ENCODE peak calls at places on chromosomes 13 and 19, in four cellular contexts. One of them, this sample, is unnamed.

GRCh38 chr19:17652627-17653026 is 35.5 kb downstream of the UNC13A start:
- DNase-seq in H1: no peak
- DNase-seq in H9: no peak
- DNase-seq in IMR-90: no peak
- DNase-seq in this sample: no peak

GRCh38 chr13:27171830-27172494 is 351 bp upstream of the USP12 start:
- DNase-seq in H1: peak
- DNase-seq in IMR-90: peak
- DNase-seq in H9: peak
- DNase-seq in this sample: peak

GRCh38 chr19:44890366-44891015 is 563 bp upstream of the TOMM40 start:
- DNase-seq in H1: peak
- DNase-seq in H9: peak
- DNase-seq in IMR-90: peak
- DNase-seq in this sample: peak

GRCh38 chr19:11033763-11034162 is 55.5 kb upstream of the LDLR start:
- DNase-seq in H9: no peak
- DNase-seq in IMR-90: no peak
- DNase-seq in H1: no peak
- DNase-seq in this sample: no peak

GRCh38 chr13:90197722-90198121 is 1149.8 kb upstream of the MIR17HG start:
- DNase-seq in H1: no peak
- DNase-seq in H9: no peak
- DNase-seq in IMR-90: no peak
- DNase-seq in this sample: no peak

GRCh38 chr19:43780706-43781525 is at the start of gene KCNN4:
- DNase-seq in H1: no peak
- DNase-seq in IMR-90: peak
- DNase-seq in H9: no peak
- DNase-seq in this sample: no peak

GRCh38 chr13:90622547-90622946 is 724.9 kb upstream of the MIR17HG start:
- DNase-seq in H9: no peak
- DNase-seq in H1: no peak
- DNase-seq in IMR-90: no peak
- DNase-seq in this sample: no peak

GRCh38 chr19:47226426-47227346 is 4.3 kb downstream of the BBC3 start:
- DNase-seq in IMR-90: peak
- DNase-seq in H1: peak
- DNase-seq in H9: peak
- DNase-seq in this sample: peak

GRCh38 chr13:35213911-35214310 is 262.6 kb downstream of the MAB21L1 start:
- DNase-seq in H9: no peak
- DNase-seq in H1: no peak
- DNase-seq in IMR-90: no peak
- DNase-seq in this sample: no peak

GRCh38 chr13:108734676-108735075 is 105.3 kb downstream of the MYO16 start:
- DNase-seq in IMR-90: no peak
- DNase-seq in H9: peak
- DNase-seq in H1: peak
- DNase-seq in this sample: peak

GRCh38 chr13:113460599-113460998 is 7.3 kb upstream of the ADPRHL1 start:
- DNase-seq in IMR-90: no peak
- DNase-seq in H9: no peak
- DNase-seq in H1: no peak
- DNase-seq in this sample: no peak

GRCh38 chr19:5480427-5480836 is 25.2 kb downstream of the ZNRF4 start:
- DNase-seq in IMR-90: no peak
- DNase-seq in H9: peak
- DNase-seq in H1: peak
- DNase-seq in this sample: peak

GRCh38 chr19:44845286-44845611 is 848 bp upstream of the NECTIN2 start:
- DNase-seq in IMR-90: no peak
- DNase-seq in H9: no peak
- DNase-seq in H1: peak
- DNase-seq in this sample: no peak

GRCh38 chr19:2451741-2452140 is 5.0 kb downstream of the LMNB2 start:
- DNase-seq in H1: no peak
- DNase-seq in IMR-90: no peak
- DNase-seq in H9: no peak
- DNase-seq in this sample: no peak

GRCh38 chr19:2454199-2454961 is 2.4 kb downstream of the LMNB2 start:
- DNase-seq in IMR-90: no peak
- DNase-seq in H9: no peak
- DNase-seq in H1: no peak
- DNase-seq in this sample: no peak

GRCh38 chr19:2454962-2455409 is 1.8 kb downstream of the LMNB2 start:
- DNase-seq in H1: no peak
- DNase-seq in H9: no peak
- DNase-seq in IMR-90: no peak
- DNase-seq in this sample: no peak

GRCh38 chr19:2455481-2456300 is 1.1 kb downstream of the LMNB2 start:
- DNase-seq in H1: no peak
- DNase-seq in IMR-90: no peak
- DNase-seq in H9: no peak
- DNase-seq in this sample: no peak

GRCh38 chr19:2453431-2454025 is 3.2 kb downstream of the LMNB2 start:
- DNase-seq in IMR-90: no peak
- DNase-seq in H9: no peak
- DNase-seq in H1: no peak
- DNase-seq in this sample: no peak
- H2BK5ac ChIP-seq in IMR-90: no peak
- H2BK5ac ChIP-seq in H9: no peak
- H2BK5ac ChIP-seq in H1: no peak
- H2BK5ac ChIP-seq in this sample: no peak

DNA sequence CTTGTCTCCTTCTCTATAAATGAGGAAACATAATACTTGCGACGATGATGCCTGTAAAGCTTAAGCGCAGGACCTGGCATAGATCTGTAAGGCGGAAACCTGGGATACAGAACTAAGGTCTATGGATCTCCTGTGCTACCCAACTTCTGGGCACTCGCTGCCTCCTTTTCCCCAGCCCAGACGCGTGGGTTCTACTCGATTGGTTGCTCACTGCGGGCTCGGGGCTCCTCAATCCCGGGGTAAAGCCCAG is 616 bp upstream of the PSMC4 start:
- DNase-seq in IMR-90: no peak
- DNase-seq in H9: no peak
- DNase-seq in H1: no peak
- DNase-seq in this sample: no peak
- H2AK5ac ChIP-seq in IMR-90: peak
- H2AK5ac ChIP-seq in H9: no peak
- H2AK5ac ChIP-seq in H1: no peak
- H2AK5ac ChIP-seq in this sample: peak

GRCh38 chr19:28401739-28402138 is 811.2 kb downstream of the UQCRFS1 start:
- DNase-seq in H1: no peak
- DNase-seq in IMR-90: no peak
- DNase-seq in H9: no peak
- DNase-seq in this sample: no peak
- H3K56ac ChIP-seq in H1: no peak
- H3K56ac ChIP-seq in IMR-90: no peak
- H3K56ac ChIP-seq in H9: no peak
- H3K56ac ChIP-seq in this sample: no peak

GRCh38 chr13:84997858-84998257 is 801.4 kb downstream of the SLITRK6 start:
- DNase-seq in H9: no peak
- DNase-seq in H1: no peak
- DNase-seq in IMR-90: no peak
- DNase-seq in this sample: no peak

GRCh38 chr13:84998681-84999080 is 800.5 kb downstream of the SLITRK6 start:
- DNase-seq in IMR-90: no peak
- DNase-seq in H1: no peak
- DNase-seq in H9: no peak
- DNase-seq in this sample: no peak

GRCh38 chr13:84999252-84999651 is 800.0 kb downstream of the SLITRK6 start:
- DNase-seq in IMR-90: no peak
- DNase-seq in H9: no peak
- DNase-seq in H1: no peak
- DNase-seq in this sample: no peak

DNA sequence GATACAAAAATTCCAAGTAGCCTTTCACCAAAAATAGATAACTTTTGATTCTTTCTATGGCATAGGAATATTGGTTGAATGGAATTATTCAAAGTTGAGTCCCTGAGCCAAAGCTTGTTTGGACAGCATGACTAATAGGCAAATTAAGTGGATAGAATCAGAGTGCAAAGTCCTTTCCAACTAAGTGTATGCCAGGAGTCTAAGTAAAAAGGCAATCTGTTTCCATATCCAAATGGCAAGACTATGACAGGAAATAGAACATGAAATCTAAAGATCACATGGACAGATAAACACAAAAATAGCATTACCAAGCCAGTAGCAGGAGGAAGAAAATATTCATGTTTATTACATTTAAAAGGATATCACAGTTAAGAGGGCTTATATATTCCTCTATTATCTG is 804.6 kb downstream of the SLITRK6 start:
- DNase-seq in H9: no peak
- DNase-seq in H1: no peak
- DNase-seq in IMR-90: no peak
- DNase-seq in this sample: no peak
- H2BK5ac ChIP-seq in H9: no peak
- H2BK5ac ChIP-seq in H1: no peak
- H2BK5ac ChIP-seq in IMR-90: no peak
- H2BK5ac ChIP-seq in this sample: no peak

GRCh38 chr13:97327071-97327470 is 104.9 kb downstream of the MBNL2 start:
- DNase-seq in H9: no peak
- DNase-seq in IMR-90: no peak
- DNase-seq in H1: no peak
- DNase-seq in this sample: no peak

GRCh38 chr13:97327521-97328221 is 105.5 kb downstream of the MBNL2 start:
- DNase-seq in IMR-90: peak
- DNase-seq in H1: no peak
- DNase-seq in H9: no peak
- DNase-seq in this sample: no peak

GRCh38 chr13:97329331-97329730 is 104.6 kb upstream of the RAP2A start:
- DNase-seq in H9: no peak
- DNase-seq in H1: no peak
- DNase-seq in IMR-90: peak
- DNase-seq in this sample: peak

GRCh38 chr13:97330448-97330847 is 103.5 kb upstream of the RAP2A start:
- DNase-seq in IMR-90: no peak
- DNase-seq in H1: no peak
- DNase-seq in H9: no peak
- DNase-seq in this sample: no peak

GRCh38 chr13:97328222-97328790 is 105.7 kb upstream of the RAP2A start:
- DNase-seq in H1: no peak
- DNase-seq in IMR-90: peak
- DNase-seq in H9: peak
- DNase-seq in this sample: peak
- H2AK5ac ChIP-seq in H1: no peak
- H2AK5ac ChIP-seq in IMR-90: peak
- H2AK5ac ChIP-seq in H9: no peak
- H2AK5ac ChIP-seq in this sample: no peak

DNA sequence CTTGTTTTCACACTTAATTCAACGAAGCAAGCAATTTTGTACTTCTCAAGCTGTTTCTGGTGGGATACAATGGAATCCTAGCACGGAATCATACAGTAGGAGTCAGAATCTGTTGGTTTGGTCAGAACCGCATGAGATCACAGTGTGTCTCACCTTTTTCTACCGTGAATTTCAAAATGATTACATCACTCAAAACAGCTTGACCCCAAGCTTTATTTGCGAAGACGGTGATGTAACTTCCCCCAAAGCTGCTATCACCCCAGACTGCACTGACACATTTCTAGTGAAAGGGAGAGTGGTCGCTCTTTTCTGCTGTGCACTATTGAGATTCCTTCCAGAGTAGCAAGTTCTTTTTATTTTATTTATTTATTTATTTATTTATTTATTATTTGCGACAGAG is 9.6 kb downstream of the C19orf18 start:
- DNase-seq in H1: no peak
- DNase-seq in IMR-90: no peak
- DNase-seq in H9: no peak
- DNase-seq in this sample: no peak
- H3K56ac ChIP-seq in H1: no peak
- H3K56ac ChIP-seq in IMR-90: no peak
- H3K56ac ChIP-seq in H9: no peak
- H3K56ac ChIP-seq in this sample: no peak

GRCh38 chr13:48490241-48490640 is 42.6 kb downstream of the RCBTB2 start:
- DNase-seq in H9: no peak
- DNase-seq in H1: no peak
- DNase-seq in IMR-90: no peak
- DNase-seq in this sample: no peak
- H2BK5ac ChIP-seq in H9: no peak
- H2BK5ac ChIP-seq in H1: no peak
- H2BK5ac ChIP-seq in IMR-90: no peak
- H2BK5ac ChIP-seq in this sample: no peak

GRCh38 chr19:13210941-13211340 is 60.7 kb downstream of the IER2 start:
- DNase-seq in H1: no peak
- DNase-seq in IMR-90: no peak
- DNase-seq in H9: no peak
- DNase-seq in this sample: no peak
- H2AK5ac ChIP-seq in H1: no peak
- H2AK5ac ChIP-seq in IMR-90: no peak
- H2AK5ac ChIP-seq in H9: no peak
- H2AK5ac ChIP-seq in this sample: no peak

This sample was measured in mesendoderm.